ENCODE peak calls at places on chromosomes 3 and 15, in nine cellular contexts. One of them, this sample, is unnamed.

GRCh38 chr3:16427309-16427965 is 86.1 kb downstream of the RFTN1 start:
- DNase-seq in AG04450: peak
- DNase-seq in transverse colon: peak
- DNase-seq in left ventricle myocardium inferior: no peak
- DNase-seq in endothelial cell: no peak
- DNase-seq in choroid plexus epithelial cell: peak
- DNase-seq in fibroblast of lung: peak
- DNase-seq in sigmoid colon: peak
- DNase-seq in RWPE1: no peak
- DNase-seq in this sample: no peak

GRCh38 chr3:42277676-42278075 is 11.7 kb upstream of the CCK start:
- DNase-seq in AG04450: no peak
- DNase-seq in transverse colon: no peak
- DNase-seq in left ventricle myocardium inferior: no peak
- DNase-seq in endothelial cell: no peak
- DNase-seq in choroid plexus epithelial cell: no peak
- DNase-seq in fibroblast of lung: no peak
- DNase-seq in sigmoid colon: no peak
- DNase-seq in RWPE1: no peak
- DNase-seq in this sample: no peak

GRCh38 chr3:190038050-190038631 is 82.6 kb downstream of the P3H2 start:
- DNase-seq in AG04450: peak
- DNase-seq in transverse colon: peak
- DNase-seq in left ventricle myocardium inferior: peak
- DNase-seq in endothelial cell: peak
- DNase-seq in choroid plexus epithelial cell: peak
- DNase-seq in fibroblast of lung: peak
- DNase-seq in sigmoid colon: peak
- DNase-seq in RWPE1: peak
- DNase-seq in this sample: no peak

GRCh38 chr15:62637498-62637897 is 405.0 kb upstream of the TPM1 start:
- DNase-seq in AG04450: no peak
- DNase-seq in transverse colon: no peak
- DNase-seq in left ventricle myocardium inferior: no peak
- DNase-seq in endothelial cell: no peak
- DNase-seq in choroid plexus epithelial cell: no peak
- DNase-seq in fibroblast of lung: no peak
- DNase-seq in sigmoid colon: no peak
- DNase-seq in RWPE1: no peak
- DNase-seq in this sample: no peak

GRCh38 chr3:21154911-21155310 is 596.1 kb downstream of the ZNF385D start:
- DNase-seq in AG04450: no peak
- DNase-seq in transverse colon: no peak
- DNase-seq in left ventricle myocardium inferior: no peak
- DNase-seq in endothelial cell: no peak
- DNase-seq in choroid plexus epithelial cell: no peak
- DNase-seq in fibroblast of lung: no peak
- DNase-seq in sigmoid colon: no peak
- DNase-seq in RWPE1: no peak
- DNase-seq in this sample: no peak

GRCh38 chr15:44427756-44428724 is 611 bp downstream of the CTDSPL2 start:
- DNase-seq in AG04450: no peak
- DNase-seq in transverse colon: peak
- DNase-seq in left ventricle myocardium inferior: no peak
- DNase-seq in endothelial cell: peak
- DNase-seq in choroid plexus epithelial cell: peak
- DNase-seq in fibroblast of lung: no peak
- DNase-seq in sigmoid colon: no peak
- DNase-seq in RWPE1: peak
- DNase-seq in this sample: no peak

GRCh38 chr3:171459942-171460225 is 321 bp downstream of the TNIK start:
- DNase-seq in AG04450: no peak
- DNase-seq in transverse colon: no peak
- DNase-seq in left ventricle myocardium inferior: no peak
- DNase-seq in endothelial cell: peak
- DNase-seq in choroid plexus epithelial cell: peak
- DNase-seq in fibroblast of lung: no peak
- DNase-seq in sigmoid colon: no peak
- DNase-seq in RWPE1: peak
- DNase-seq in this sample: no peak

GRCh38 chr15:41869770-41870688 is 23.8 kb downstream of the SPTBN5 start:
- DNase-seq in AG04450: no peak
- DNase-seq in transverse colon: no peak
- DNase-seq in left ventricle myocardium inferior: no peak
- DNase-seq in endothelial cell: no peak
- DNase-seq in choroid plexus epithelial cell: no peak
- DNase-seq in fibroblast of lung: no peak
- DNase-seq in sigmoid colon: no peak
- DNase-seq in RWPE1: no peak
- DNase-seq in this sample: no peak

GRCh38 chr3:59545369-59545768 is 495.5 kb upstream of the CFAP20DC start:
- DNase-seq in AG04450: no peak
- DNase-seq in transverse colon: no peak
- DNase-seq in left ventricle myocardium inferior: no peak
- DNase-seq in endothelial cell: no peak
- DNase-seq in choroid plexus epithelial cell: no peak
- DNase-seq in fibroblast of lung: no peak
- DNase-seq in sigmoid colon: no peak
- DNase-seq in RWPE1: no peak
- DNase-seq in this sample: no peak

GRCh38 chr3:50264389-50264963 is 4.5 kb upstream of the SEMA3B start:
- DNase-seq in AG04450: peak
- DNase-seq in transverse colon: peak
- DNase-seq in left ventricle myocardium inferior: peak
- DNase-seq in endothelial cell: peak
- DNase-seq in choroid plexus epithelial cell: peak
- DNase-seq in fibroblast of lung: peak
- DNase-seq in sigmoid colon: peak
- DNase-seq in RWPE1: peak
- DNase-seq in this sample: no peak

GRCh38 chr3:122215592-122216298 is 32.3 kb downstream of the CASR start:
- DNase-seq in AG04450: no peak
- DNase-seq in transverse colon: no peak
- DNase-seq in left ventricle myocardium inferior: no peak
- DNase-seq in endothelial cell: no peak
- DNase-seq in choroid plexus epithelial cell: no peak
- DNase-seq in fibroblast of lung: no peak
- DNase-seq in sigmoid colon: no peak
- DNase-seq in RWPE1: no peak
- DNase-seq in this sample: no peak

GRCh38 chr15:54506977-54507524 is 528.8 kb downstream of the UNC13C start:
- DNase-seq in AG04450: no peak
- DNase-seq in transverse colon: no peak
- DNase-seq in left ventricle myocardium inferior: no peak
- DNase-seq in endothelial cell: no peak
- DNase-seq in choroid plexus epithelial cell: no peak
- DNase-seq in fibroblast of lung: no peak
- DNase-seq in sigmoid colon: no peak
- DNase-seq in RWPE1: no peak
- DNase-seq in this sample: no peak

DNA sequence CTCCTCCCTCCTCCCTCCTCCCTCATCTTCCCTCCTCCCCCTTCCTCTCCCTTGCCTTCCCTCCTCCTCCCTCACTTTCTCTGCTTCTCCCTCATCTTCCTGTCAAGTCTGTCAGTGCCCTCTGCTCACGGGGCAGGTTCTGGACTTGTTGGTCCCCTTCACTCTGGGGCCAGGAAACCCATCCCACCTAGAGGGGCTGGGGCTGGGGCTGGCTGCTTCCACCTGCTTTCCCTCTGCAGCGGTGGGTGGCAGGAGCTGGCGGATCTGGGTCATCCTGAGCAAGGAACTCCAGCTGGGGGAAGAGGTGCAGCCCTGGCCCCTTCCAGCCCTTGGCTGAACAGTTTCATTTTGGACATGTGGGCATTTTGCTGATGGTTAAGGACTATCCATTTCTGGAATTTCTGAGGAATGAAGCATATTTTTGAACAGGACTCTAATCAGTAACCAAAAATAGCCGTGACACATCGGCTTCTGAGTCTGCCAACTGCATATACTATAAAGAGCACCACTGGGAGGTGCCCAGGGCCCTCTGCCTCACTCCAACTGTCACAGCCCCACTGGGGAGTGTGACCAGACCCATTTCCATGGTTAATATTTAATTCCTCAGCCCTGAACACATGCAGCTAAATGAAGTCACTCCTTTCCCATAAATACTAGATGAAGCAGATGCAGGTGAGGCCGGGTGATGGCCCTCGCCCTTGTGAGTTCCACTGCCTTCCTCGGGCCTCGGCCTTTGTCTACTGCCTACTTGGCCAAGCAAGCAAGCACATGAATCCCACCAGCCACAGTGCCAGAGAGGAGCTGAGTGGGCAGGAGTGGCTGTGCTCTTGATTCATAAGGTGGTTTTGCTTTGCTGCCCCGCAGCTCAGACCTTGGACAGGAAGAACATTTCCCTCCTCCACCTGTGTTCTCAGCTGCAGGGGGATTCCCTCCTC is 39.8 kb downstream of the CHDH start:
- DNase-seq in AG04450: peak
- DNase-seq in transverse colon: peak
- DNase-seq in left ventricle myocardium inferior: no peak
- DNase-seq in endothelial cell: no peak
- DNase-seq in choroid plexus epithelial cell: peak
- DNase-seq in fibroblast of lung: peak
- DNase-seq in sigmoid colon: peak
- DNase-seq in RWPE1: no peak
- DNase-seq in this sample: no peak
- TF ChIP-seq CTCF in AG04450: peak
- TF ChIP-seq CTCF in transverse colon: no peak
- TF ChIP-seq CTCF in left ventricle myocardium inferior: no peak
- TF ChIP-seq CTCF in endothelial cell: no peak
- TF ChIP-seq CTCF in choroid plexus epithelial cell: no peak
- TF ChIP-seq CTCF in fibroblast of lung: no peak
- TF ChIP-seq CTCF in sigmoid colon: no peak
- TF ChIP-seq CTCF in RWPE1: no peak
- TF ChIP-seq CTCF in this sample: no peak

GRCh38 chr3:120569224-120569915 is 26.8 kb upstream of the NDUFB4 start:
- DNase-seq in AG04450: no peak
- DNase-seq in transverse colon: no peak
- DNase-seq in left ventricle myocardium inferior: no peak
- DNase-seq in endothelial cell: no peak
- DNase-seq in choroid plexus epithelial cell: no peak
- DNase-seq in fibroblast of lung: no peak
- DNase-seq in sigmoid colon: no peak
- DNase-seq in RWPE1: no peak
- DNase-seq in this sample: no peak

GRCh38 chr3:120566243-120566980 is 29.7 kb upstream of the NDUFB4 start:
- DNase-seq in AG04450: no peak
- DNase-seq in transverse colon: no peak
- DNase-seq in left ventricle myocardium inferior: no peak
- DNase-seq in endothelial cell: no peak
- DNase-seq in choroid plexus epithelial cell: no peak
- DNase-seq in fibroblast of lung: no peak
- DNase-seq in sigmoid colon: no peak
- DNase-seq in RWPE1: no peak
- DNase-seq in this sample: no peak

GRCh38 chr3:120568198-120568523 is 28.0 kb upstream of the NDUFB4 start:
- DNase-seq in AG04450: no peak
- DNase-seq in transverse colon: no peak
- DNase-seq in left ventricle myocardium inferior: no peak
- DNase-seq in endothelial cell: no peak
- DNase-seq in choroid plexus epithelial cell: no peak
- DNase-seq in fibroblast of lung: no peak
- DNase-seq in sigmoid colon: no peak
- DNase-seq in RWPE1: no peak
- DNase-seq in this sample: no peak

GRCh38 chr3:120568624-120569023 is 27.5 kb upstream of the NDUFB4 start:
- DNase-seq in AG04450: no peak
- DNase-seq in transverse colon: no peak
- DNase-seq in left ventricle myocardium inferior: no peak
- DNase-seq in endothelial cell: no peak
- DNase-seq in choroid plexus epithelial cell: peak
- DNase-seq in fibroblast of lung: no peak
- DNase-seq in sigmoid colon: no peak
- DNase-seq in RWPE1: no peak
- DNase-seq in this sample: no peak

GRCh38 chr3:120567370-120568197 is 28.6 kb upstream of the NDUFB4 start:
- DNase-seq in AG04450: no peak
- DNase-seq in transverse colon: no peak
- DNase-seq in left ventricle myocardium inferior: no peak
- DNase-seq in endothelial cell: no peak
- DNase-seq in choroid plexus epithelial cell: peak
- DNase-seq in fibroblast of lung: peak
- DNase-seq in sigmoid colon: peak
- DNase-seq in RWPE1: no peak
- DNase-seq in this sample: no peak
- TF ChIP-seq CTCF in AG04450: peak
- TF ChIP-seq CTCF in transverse colon: peak
- TF ChIP-seq CTCF in left ventricle myocardium inferior: peak
- TF ChIP-seq CTCF in endothelial cell: no peak
- TF ChIP-seq CTCF in choroid plexus epithelial cell: peak
- TF ChIP-seq CTCF in fibroblast of lung: peak
- TF ChIP-seq CTCF in sigmoid colon: peak
- TF ChIP-seq CTCF in RWPE1: peak
- TF ChIP-seq CTCF in this sample: no peak

DNA sequence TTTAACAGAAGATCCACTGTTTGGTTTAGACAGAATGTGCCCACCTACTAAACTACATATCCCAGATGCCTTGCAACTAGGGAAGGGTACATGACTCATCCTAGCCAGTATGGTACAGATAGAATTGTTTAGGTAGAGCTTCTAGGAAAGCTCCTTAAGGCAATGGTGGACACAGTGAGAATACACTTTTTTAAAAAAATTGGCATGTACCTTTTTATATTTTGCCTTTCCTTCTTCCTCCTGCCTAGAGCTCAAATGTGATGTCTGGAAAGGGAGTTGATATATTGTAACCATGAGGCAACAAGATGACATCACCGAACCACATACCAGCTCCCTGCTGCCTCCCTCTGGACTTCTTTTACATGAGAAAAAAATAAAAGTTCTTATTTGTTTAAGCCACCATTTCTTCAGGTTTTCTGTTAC is 14.4 kb upstream of the C3orf80 start:
- DNase-seq in AG04450: peak
- DNase-seq in transverse colon: no peak
- DNase-seq in left ventricle myocardium inferior: no peak
- DNase-seq in endothelial cell: no peak
- DNase-seq in choroid plexus epithelial cell: peak
- DNase-seq in fibroblast of lung: peak
- DNase-seq in sigmoid colon: no peak
- DNase-seq in RWPE1: peak
- DNase-seq in this sample: no peak
- TF ChIP-seq CTCF in AG04450: peak
- TF ChIP-seq CTCF in transverse colon: no peak
- TF ChIP-seq CTCF in left ventricle myocardium inferior: no peak
- TF ChIP-seq CTCF in endothelial cell: no peak
- TF ChIP-seq CTCF in choroid plexus epithelial cell: peak
- TF ChIP-seq CTCF in fibroblast of lung: peak
- TF ChIP-seq CTCF in sigmoid colon: no peak
- TF ChIP-seq CTCF in RWPE1: no peak
- TF ChIP-seq CTCF in this sample: no peak

DNA sequence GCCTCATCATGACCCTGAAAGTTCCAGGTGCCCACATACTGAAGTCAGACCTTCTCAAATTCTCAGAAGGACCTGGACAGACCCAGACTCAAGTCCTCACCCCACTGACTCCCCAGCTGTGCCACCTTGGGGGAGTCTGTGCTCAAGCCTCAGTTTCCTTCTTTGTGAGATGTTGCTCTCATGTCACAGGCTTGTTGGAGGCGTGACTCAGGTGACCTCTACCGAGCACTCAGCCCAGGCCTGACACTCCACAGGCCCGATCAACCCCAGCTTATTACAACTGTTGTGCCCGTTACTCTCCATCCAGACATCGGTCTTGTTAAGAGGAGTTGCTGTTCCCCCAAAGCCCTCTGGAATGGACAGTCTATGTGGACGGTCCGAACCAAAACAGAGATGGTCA is 276.1 kb upstream of the LYSMD4 start:
- DNase-seq in AG04450: no peak
- DNase-seq in transverse colon: no peak
- DNase-seq in left ventricle myocardium inferior: no peak
- DNase-seq in endothelial cell: no peak
- DNase-seq in choroid plexus epithelial cell: no peak
- DNase-seq in fibroblast of lung: no peak
- DNase-seq in sigmoid colon: no peak
- DNase-seq in RWPE1: no peak
- DNase-seq in this sample: no peak
- TF ChIP-seq CTCF in AG04450: no peak
- TF ChIP-seq CTCF in transverse colon: no peak
- TF ChIP-seq CTCF in left ventricle myocardium inferior: no peak
- TF ChIP-seq CTCF in endothelial cell: no peak
- TF ChIP-seq CTCF in choroid plexus epithelial cell: no peak
- TF ChIP-seq CTCF in fibroblast of lung: no peak
- TF ChIP-seq CTCF in sigmoid colon: no peak
- TF ChIP-seq CTCF in RWPE1: no peak
- TF ChIP-seq CTCF in this sample: no peak

This sample was measured in natural killer cell.